ENCODE peak calls at places on chromosomes 13 and 19, in six cellular contexts. T is activated T-cell treated with anti-CD3 and anti-CD28 coated beads, Interleukin-2, amount 50 U/mL, for 4 hours; D is globus pallidus; X is cardiac fibroblast; I is fibroblast of lung; P is stimulated activated naive CD4-positive, alpha-beta T cell. Q is an unnamed sample.
A peak's percentile ranks its signal among the peaks of the same experiment; 100 is the strongest.

GRCh38 chr13:51557875-51558604 is 26.2 kb upstream of the WDFY2 start:
- DNase-seq in P (no peak), T (no peak), I (peak; percentile 68), D (no peak), X (peak; percentile 74), Q (no peak)

GRCh38 chr13:52738719-52739467 is 727 bp downstream of the CNMD start:
- DNase-seq in T (peak; percentile 20), X (peak; percentile 1), P (no peak), I (no peak), D (peak; percentile 66), Q (no peak)

GRCh38 chr13:85651440-85651839 is 147.8 kb downstream of the SLITRK6 start:
- DNase-seq in I (no peak), D (no peak), X (no peak), P (no peak), T (no peak), Q (no peak)

GRCh38 chr19:38851622-38852230 is 1.9 kb upstream of the HNRNPL start:
- DNase-seq in X (peak; percentile 96), D (peak; percentile 93), I (peak; percentile 90), P (peak; percentile 89), T (peak; percentile 88), Q (peak; percentile 75)

GRCh38 chr13:61255035-61255796 is 160.4 kb downstream of the PCDH20 start:
- DNase-seq in T (no peak), X (peak; percentile 8), P (no peak), I (peak; percentile 6), D (no peak), Q (peak; percentile 2)

GRCh38 chr19:31164666-31165265 is 184.5 kb downstream of the TSHZ3 start:
- DNase-seq in T (no peak), X (no peak), D (no peak), I (no peak), P (no peak), Q (no peak)

GRCh38 chr19:7550987-7551761 is 15.7 kb downstream of the PNPLA6 start:
- DNase-seq in I (peak; percentile 52), T (no peak), D (peak; percentile 70), P (peak; percentile 42), X (peak; percentile 74), Q (peak; percentile 85)

GRCh38 chr13:97275265-97275664 is 53.1 kb downstream of the MBNL2 start:
- DNase-seq in D (no peak), X (peak; percentile 90), I (peak; percentile 94), P (no peak), T (no peak), Q (no peak)

GRCh38 chr13:30873519-30873918 is 32.6 kb upstream of the MEDAG start:
- DNase-seq in I (no peak), P (no peak), X (peak; percentile 29), T (no peak), D (no peak), Q (no peak)